ENCODE peak calls at places on chromosome 13, in seven cellular contexts. U, L, A, J, S, O and T are unnamed samples.

GRCh38 chr13:101307181-101307701 is 109.1 kb downstream of the NALCN start:
- DNase-seq in U (no peak), L (no peak), A (peak), J (no peak), S (peak), O (no peak), T (peak)

GRCh38 chr13:32007494-32007893 is 24.1 kb upstream of the FRY start:
- DNase-seq in U (no peak), L (no peak), A (peak), J (no peak), S (no peak), O (no peak), T (no peak)

GRCh38 chr13:50323440-50324070 is 308.3 kb downstream of the KCNRG start:
- DNase-seq in U (no peak), L (no peak), A (peak), J (no peak), S (peak), O (no peak), T (peak)

GRCh38 chr13:24292476-24292875 is 16.9 kb upstream of the C1QTNF9 start:
- DNase-seq in U (no peak), L (no peak), A (no peak), J (no peak), S (no peak), O (no peak), T (no peak)

GRCh38 chr13:100644328-100644727 is 30.3 kb downstream of the TMTC4 start:
- DNase-seq in U (no peak), L (no peak), A (peak), J (peak), S (no peak), O (no peak), T (no peak)

GRCh38 chr13:53398051-53398450 is 369.4 kb downstream of the OLFM4 start:
- DNase-seq in U (no peak), L (no peak), A (no peak), J (peak), S (no peak), O (no peak), T (no peak)

GRCh38 chr13:110507678-110508381 is 53.7 kb downstream of the RAB20 start:
- DNase-seq in U (no peak), L (no peak), A (no peak), J (no peak), S (no peak), O (no peak), T (peak)

GRCh38 chr13:26460652-26461051 is 96.8 kb upstream of the WASF3 start:
- DNase-seq in U (no peak), L (no peak), A (peak), J (no peak), S (peak), O (no peak), T (no peak)

GRCh38 chr13:51769455-51770127 is 34.4 kb downstream of the DHRS12 start:
- DNase-seq in U (no peak), L (no peak), A (no peak), J (no peak), S (no peak), O (no peak), T (no peak)

GRCh38 chr13:51006067-51006800 is 96.6 kb downstream of the RNASEH2B start:
- DNase-seq in U (no peak), L (no peak), A (no peak), J (no peak), S (no peak), O (no peak), T (no peak)

GRCh38 chr13:70568571-70568970 is 460.3 kb upstream of the KLHL1 start:
- DNase-seq in U (no peak), L (peak), A (peak), J (peak), S (peak), O (no peak), T (peak)

GRCh38 chr13:110042253-110042652 is 255.9 kb upstream of the IRS2 start:
- DNase-seq in U (no peak), L (no peak), A (peak), J (no peak), S (peak), O (no peak), T (no peak)

GRCh38 chr13:52001120-52001731 is 10.0 kb downstream of the ATP7B start:
- DNase-seq in U (no peak), L (no peak), A (peak), J (peak), S (peak), O (no peak), T (peak)

GRCh38 chr13:62123409-62123808 is 707.8 kb upstream of the PCDH20 start:
- DNase-seq in U (no peak), L (no peak), A (no peak), J (no peak), S (no peak), O (no peak), T (no peak)

DNA sequence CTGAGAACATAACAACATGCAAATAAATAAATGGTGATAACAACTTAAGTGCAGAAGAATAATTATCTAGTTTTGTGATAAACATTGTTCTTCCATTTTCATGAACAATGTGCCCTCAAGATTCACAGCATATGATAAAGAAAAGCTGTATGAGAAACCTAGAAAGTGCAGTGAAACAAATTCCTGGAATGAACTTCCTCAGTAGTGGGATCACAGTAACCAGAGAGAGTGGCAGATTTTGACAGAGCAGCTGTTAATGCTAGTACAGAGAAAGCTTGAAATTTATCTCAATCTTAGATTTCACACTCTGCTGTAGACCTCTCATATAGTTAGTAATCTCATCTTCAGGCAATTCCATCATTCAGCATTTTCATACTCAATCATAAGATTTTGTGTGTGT is 664.9 kb downstream of the PCDH9 start:
- DNase-seq in U (no peak), L (no peak), A (no peak), J (no peak), S (no peak), O (no peak), T (no peak)
- H3K18ac ChIP-seq in U (no peak), L (no peak), A (no peak), J (no peak), S (no peak), O (no peak), T (no peak)

DNA sequence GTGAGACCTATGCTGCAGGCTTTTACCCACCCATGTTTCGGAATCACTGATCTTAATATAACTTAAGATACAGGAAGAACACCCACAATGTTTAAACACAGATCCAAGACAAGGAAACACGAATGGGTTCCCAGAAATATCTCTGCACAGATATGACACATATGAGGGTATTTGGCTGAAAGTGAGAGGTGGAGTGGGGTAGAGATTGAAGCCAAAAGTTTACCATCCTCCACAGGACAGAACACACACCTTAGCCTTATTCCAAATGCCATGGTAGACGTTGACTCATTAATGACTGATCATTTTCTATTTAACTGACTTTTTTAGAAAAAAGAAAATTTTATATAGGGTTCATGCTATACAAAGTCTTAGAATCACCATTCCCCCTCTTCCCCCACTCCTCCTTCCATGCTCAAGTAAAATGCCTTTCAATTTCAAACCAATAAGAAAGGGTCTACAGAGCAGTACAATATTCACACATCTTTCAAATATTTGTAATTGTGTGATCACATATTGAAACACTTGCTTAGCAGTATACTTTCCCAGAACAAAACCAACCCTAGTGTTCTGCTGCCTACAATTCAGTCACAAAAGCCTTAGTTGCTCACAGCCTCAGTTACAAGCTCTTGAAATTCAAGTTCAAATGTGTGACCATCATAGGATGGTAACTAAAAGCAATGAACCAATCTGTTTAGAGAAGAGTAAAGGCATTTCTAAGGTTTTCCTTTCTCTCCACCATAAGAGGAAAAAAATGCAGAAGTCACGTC is 11.8 kb upstream of the DOCK9 start:
- DNase-seq in U (no peak), L (no peak), A (no peak), J (no peak), S (no peak), O (no peak), T (no peak)
- H3K18ac ChIP-seq in U (no peak), L (no peak), A (no peak), J (no peak), S (no peak), O (no peak), T (no peak)

DNA sequence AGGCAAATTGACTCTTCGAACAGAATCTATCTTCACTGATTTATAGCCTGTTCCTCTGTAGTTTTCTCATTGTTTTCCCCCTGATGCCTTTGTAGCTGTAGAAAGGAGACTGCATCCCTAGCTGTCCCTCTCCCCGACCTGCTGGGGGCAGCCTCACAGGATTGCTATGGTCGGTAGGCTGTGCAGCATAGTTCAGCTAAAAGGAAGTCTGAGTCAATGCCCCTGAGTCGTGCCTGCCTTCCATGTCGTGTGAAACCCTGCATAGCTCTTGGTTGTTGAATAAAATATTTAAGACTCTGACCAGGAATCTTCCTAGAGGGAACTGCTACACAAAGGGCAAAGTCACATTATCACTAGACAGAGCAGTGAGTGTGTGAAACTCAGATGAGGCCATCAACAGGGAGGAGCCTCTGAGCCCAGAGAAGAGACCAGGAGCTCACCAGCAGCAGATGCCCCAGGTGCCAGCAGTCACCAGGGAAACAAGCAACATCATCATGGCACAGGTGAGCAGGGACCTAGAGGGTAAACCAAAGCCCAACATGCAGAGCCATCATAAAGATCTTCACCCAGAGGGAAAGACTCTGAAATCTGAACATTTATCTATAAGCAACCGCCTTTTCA is 108.4 kb upstream of the NBEA start:
- DNase-seq in U (peak), L (no peak), A (peak), J (peak), S (peak), O (peak), T (no peak)
- H3K18ac ChIP-seq in U (peak), L (no peak), A (no peak), J (no peak), S (no peak), O (no peak), T (no peak)

GRCh38 chr13:48296528-48296927 is 7.0 kb upstream of the RB1 start:
- DNase-seq in U (no peak), L (no peak), A (no peak), J (no peak), S (no peak), O (no peak), T (no peak)
- H3K18ac ChIP-seq in U (no peak), L (no peak), A (no peak), J (no peak), S (no peak), O (no peak), T (no peak)

DNA sequence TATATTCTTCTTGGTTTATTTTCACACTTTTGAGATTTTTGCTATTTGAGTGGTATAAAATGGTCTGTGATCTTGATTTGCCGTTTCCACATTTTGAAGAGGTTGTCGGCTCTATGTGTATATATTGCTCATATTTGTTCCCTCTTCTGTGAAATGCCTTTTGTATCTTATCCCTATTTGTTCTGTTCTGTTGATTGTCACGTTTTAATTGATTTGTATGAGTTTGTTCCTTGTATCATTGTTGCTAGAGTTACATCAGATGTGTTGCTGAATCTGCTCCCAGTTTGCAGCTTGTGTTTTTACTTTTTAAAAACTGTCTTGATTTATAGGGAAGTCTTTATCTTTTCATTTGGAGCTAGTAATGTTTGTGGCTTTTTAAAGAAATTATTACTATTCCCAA is 17.1 kb downstream of the USPL1 start:
- DNase-seq in U (no peak), L (no peak), A (no peak), J (no peak), S (no peak), O (no peak), T (no peak)
- H3K18ac ChIP-seq in U (no peak), L (no peak), A (no peak), J (no peak), S (no peak), O (no peak), T (no peak)

GRCh38 chr13:75769141-75769905 is 133.2 kb downstream of the LMO7 start:
- DNase-seq in U (no peak), L (no peak), A (no peak), J (no peak), S (no peak), O (no peak), T (no peak)
- H3K18ac ChIP-seq in U (no peak), L (no peak), A (peak), J (no peak), S (no peak), O (no peak), T (no peak)

GRCh38 chr13:64551755-64552154 is 2678.4 kb downstream of the PCDH9 start:
- DNase-seq in U (no peak), L (no peak), A (peak), J (no peak), S (peak), O (no peak), T (peak)

GRCh38 chr13:64553411-64554129 is 2676.6 kb downstream of the PCDH9 start:
- DNase-seq in U (no peak), L (no peak), A (peak), J (no peak), S (peak), O (no peak), T (no peak)

DNA sequence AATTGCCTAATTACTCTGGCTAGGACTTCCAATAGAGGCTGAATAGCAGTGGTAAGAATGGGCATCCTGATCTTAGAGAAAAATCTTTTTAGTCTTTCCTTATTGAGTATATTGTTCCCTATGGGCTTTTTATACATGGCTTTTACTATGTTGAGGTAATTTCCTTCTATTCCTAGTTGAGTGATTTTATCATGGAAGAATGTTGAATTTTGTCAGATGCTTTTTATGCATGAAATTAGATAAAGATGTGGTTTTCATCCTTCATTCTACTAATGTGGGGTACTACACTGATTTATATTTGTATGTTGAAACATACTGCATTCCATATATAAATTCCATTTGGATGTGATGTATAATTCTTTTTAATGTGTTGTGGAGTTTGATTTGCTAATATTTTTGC is 2673.7 kb downstream of the PCDH9 start:
- DNase-seq in U (no peak), L (no peak), A (peak), J (no peak), S (no peak), O (no peak), T (no peak)
- H3K18ac ChIP-seq in U (no peak), L (no peak), A (no peak), J (no peak), S (no peak), O (no peak), T (no peak)

DNA sequence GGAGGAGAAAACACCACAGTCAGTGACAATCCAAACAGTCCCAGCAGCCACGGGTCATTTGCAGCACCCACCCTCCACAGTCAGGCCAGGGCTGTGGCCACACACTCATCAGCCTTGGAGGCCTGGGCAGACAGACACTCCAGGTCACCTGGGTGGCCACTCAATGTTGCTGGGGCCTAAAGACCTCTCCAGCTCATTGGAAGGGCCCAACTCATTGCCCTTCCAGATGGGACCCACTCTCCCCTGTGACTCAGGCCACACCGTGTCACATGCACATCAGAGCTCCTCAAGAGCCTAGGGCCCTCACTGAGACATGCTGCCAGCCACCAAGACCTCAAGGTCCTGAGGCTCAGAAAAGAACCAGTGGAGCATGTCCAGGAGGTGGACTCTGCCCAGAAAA is 22.4 kb downstream of the TUBA3C start:
- DNase-seq in U (no peak), L (no peak), A (no peak), J (no peak), S (no peak), O (no peak), T (no peak)
- H3K18ac ChIP-seq in U (no peak), L (no peak), A (no peak), J (no peak), S (no peak), O (no peak), T (no peak)

GRCh38 chr13:28935104-28935503 is 115.0 kb downstream of the MTUS2 start:
- DNase-seq in U (no peak), L (no peak), A (no peak), J (no peak), S (no peak), O (no peak), T (no peak)
- H3K18ac ChIP-seq in U (no peak), L (no peak), A (no peak), J (no peak), S (no peak), O (no peak), T (no peak)

GRCh38 chr13:80469841-80470378 is 129.0 kb upstream of the SPRY2 start:
- DNase-seq in U (no peak), L (no peak), A (peak), J (no peak), S (peak), O (no peak), T (peak)
- H3K18ac ChIP-seq in U (no peak), L (no peak), A (no peak), J (no peak), S (no peak), O (no peak), T (no peak)